ENCODE peak calls at places on chromosomes 3 and 15, in ten cellular contexts. G is neural crest cell; F is NCI-H1105 treated with DMSO at 0.1 percent for 48 hours; L is HT1080; T is activated naive CD4-positive, alpha-beta T cell; A is tibial artery; X is SJSA1; P is CD4-positive, CD25-positive, alpha-beta regulatory T cell; S is WTC11; D is tibial nerve. E is an unnamed sample.

GRCh38 chr3:81443948-81444347 is 317.5 kb downstream of the GBE1 start:
- DNase-seq in A (no peak), X (no peak), G (no peak), D (no peak), S (no peak), F (no peak), T (no peak), P (no peak), L (no peak), E (peak)

GRCh38 chr15:58332676-58333400 is 99.0 kb upstream of the LIPC start:
- DNase-seq in X (no peak), P (no peak), T (no peak), S (no peak), D (no peak), G (no peak), A (no peak), L (peak), F (no peak), E (peak)

GRCh38 chr3:103393395-103394186 is 958.8 kb downstream of the ZPLD1 start:
- DNase-seq in T (no peak), X (no peak), S (no peak), D (no peak), L (no peak), P (no peak), F (no peak), G (no peak), A (no peak), E (no peak)

GRCh38 chr3:14371573-14372474 is 30.6 kb upstream of the SLC6A6 start:
- DNase-seq in L (peak), S (no peak), A (peak), P (no peak), D (peak), G (no peak), X (peak), T (no peak), F (peak), E (peak)

GRCh38 chr3:138078901-138079344 is 36.5 kb downstream of the DZIP1L start:
- DNase-seq in G (no peak), A (no peak), X (peak), S (no peak), P (no peak), T (no peak), D (no peak), F (no peak), L (peak), E (peak)

GRCh38 chr15:101765772-101766456 is 37.4 kb upstream of the OR4F6 start:
- DNase-seq in T (no peak), S (no peak), P (no peak), A (no peak), D (no peak), G (no peak), F (no peak), L (no peak), X (no peak), E (no peak)

GRCh38 chr15:48858401-48858800 is 19.5 kb upstream of the EID1 start:
- DNase-seq in F (no peak), S (no peak), X (peak), G (no peak), A (no peak), T (no peak), P (no peak), L (peak), D (no peak), E (no peak)

GRCh38 chr3:5126586-5126985 is 4.5 kb downstream of the ARL8B start:
- DNase-seq in T (no peak), X (no peak), A (no peak), D (no peak), P (no peak), L (no peak), S (no peak), F (no peak), G (no peak), E (no peak)

GRCh38 chr3:32276279-32276841 is 37.9 kb downstream of the CMTM8 start:
- DNase-seq in L (no peak), F (no peak), X (no peak), A (no peak), T (no peak), S (no peak), D (no peak), G (no peak), P (no peak), E (no peak)

GRCh38 chr3:48236531-48236930 is 4.4 kb upstream of the ZNF589 start:
- DNase-seq in S (no peak), A (no peak), G (no peak), P (no peak), X (no peak), D (no peak), T (no peak), L (no peak), F (no peak), E (no peak)

GRCh38 chr3:31407665-31408064 is 125.1 kb upstream of the STT3B start:
- DNase-seq in T (no peak), F (no peak), L (no peak), D (no peak), P (no peak), S (no peak), A (no peak), G (no peak), X (no peak), E (no peak)

GRCh38 chr3:168213920-168214319 is 118.2 kb upstream of the GOLIM4 start:
- DNase-seq in A (no peak), D (no peak), S (no peak), T (no peak), F (no peak), L (peak), X (no peak), G (no peak), P (no peak), E (no peak)

GRCh38 chr3:28699283-28699682 is 350.7 kb upstream of the AZI2 start:
- DNase-seq in G (no peak), D (no peak), F (peak), T (no peak), L (no peak), S (no peak), P (no peak), A (no peak), X (no peak), E (peak)

GRCh38 chr15:77636209-77636608 is 3.5 kb upstream of the LINGO1 start:
- DNase-seq in A (no peak), D (no peak), S (no peak), L (no peak), F (peak), G (no peak), X (no peak), P (no peak), T (no peak), E (no peak)

GRCh38 chr15:81752149-81752942 is 293.5 kb downstream of the MEX3B start:
- DNase-seq in G (no peak), D (peak), X (peak), L (peak), F (peak), T (no peak), S (no peak), A (peak), P (no peak), E (peak)

GRCh38 chr3:107962946-107963345 is 127.9 kb downstream of the CD47 start:
- DNase-seq in F (no peak), T (no peak), A (no peak), P (no peak), X (peak), D (no peak), G (no peak), L (peak), S (no peak), E (no peak)

GRCh38 chr15:82044373-82045178 is 1.2 kb downstream of the MEX3B start:
- DNase-seq in L (peak), G (peak), S (peak), D (peak), A (peak), P (peak), F (peak), T (no peak), X (peak), E (no peak)

GRCh38 chr15:96270581-96271172 is 59.8 kb upstream of the NR2F2 start:
- DNase-seq in L (peak), X (no peak), D (no peak), P (no peak), F (no peak), T (no peak), A (no peak), G (no peak), S (no peak), E (peak)

GRCh38 chr3:81799403-81799802 is 38.0 kb upstream of the GBE1 start:
- DNase-seq in G (no peak), D (no peak), S (no peak), L (no peak), P (no peak), X (no peak), F (no peak), T (no peak), A (no peak), E (no peak)

GRCh38 chr15:90231028-90232017 is 2.4 kb downstream of the CIB1 start:
- DNase-seq in S (no peak), T (peak), X (no peak), P (peak), L (no peak), D (no peak), F (no peak), G (no peak), A (peak), E (no peak)